ENCODE peak calls at places on chromosomes 1 and 21, in nine cellular contexts. V is glutamatergic neuron; H is ELR; W is AG08395; D is memory B cell; U is psoas muscle; E is H54; A is stimulated activated CD8-positive, alpha-beta memory T cell treated with anti-CD3 and anti-CD28 coated beads, Interleukin-7, amount 100 ng/mL, for 1 hour; J is NCI-H345. S is an unnamed sample.

GRCh38 chr1:109201123-109201703 is 12.5 kb upstream of the SARS1 start:
- DNase-seq in V (peak; percentile 37), H (peak; percentile 93), W (peak; percentile 86), D (no peak), U (peak; percentile 54), E (peak; percentile 70), A (no peak), J (peak; percentile 41), S (peak; percentile 33)

GRCh38 chr21:35779690-35780570 is 280.4 kb downstream of the SETD4 start:
- DNase-seq in V (no peak), H (peak; percentile 60), W (peak; percentile 82), D (no peak), U (no peak), E (peak; percentile 22), A (no peak), J (no peak), S (no peak)

GRCh38 chr1:242455052-242455361 is 69.5 kb downstream of the PLD5 start:
- DNase-seq in V (no peak), H (no peak), W (no peak), D (no peak), U (no peak), E (no peak), A (no peak), J (no peak), S (no peak)

GRCh38 chr21:45283611-45284455 is 3.9 kb downstream of the POFUT2 start:
- DNase-seq in V (no peak), H (no peak), W (no peak), D (no peak), U (peak; percentile 38), E (no peak), A (no peak), J (no peak), S (no peak)

GRCh38 chr1:65209005-65209885 is 61.2 kb downstream of the AK4 start:
- DNase-seq in V (no peak), H (peak; percentile 61), W (peak; percentile 82), D (no peak), U (no peak), E (peak; percentile 16), A (no peak), J (peak; percentile 31), S (peak; percentile 10)

GRCh38 chr1:203702130-203702577 is 62.8 kb upstream of the LAX1 start:
- DNase-seq in V (peak; percentile 79), H (peak; percentile 65), W (peak; percentile 67), D (peak; percentile 74), U (peak; percentile 62), E (peak; percentile 30), A (peak; percentile 51), J (peak; percentile 30), S (peak; percentile 79)

GRCh38 chr1:61782771-61783170 is 40.5 kb downstream of the PATJ start:
- DNase-seq in V (no peak), H (no peak), W (no peak), D (no peak), U (no peak), E (no peak), A (peak; percentile 19), J (no peak), S (no peak)

GRCh38 chr1:41954533-41954944 is 35.8 kb upstream of the HIVEP3 start:
- DNase-seq in V (no peak), H (peak; percentile 96), W (no peak), D (no peak), U (no peak), E (peak; percentile 45), A (no peak), J (no peak), S (no peak)

GRCh38 chr1:2787163-2787911 is 14.2 kb downstream of the TTC34 start:
- DNase-seq in V (no peak), H (no peak), W (no peak), D (no peak), U (peak; percentile 36), E (no peak), A (no peak), J (no peak), S (no peak)

GRCh38 chr21:36487641-36488307 is 7.9 kb upstream of the CLDN14 start:
- DNase-seq in V (no peak), H (peak; percentile 30), W (no peak), D (no peak), U (no peak), E (no peak), A (no peak), J (peak; percentile 74), S (no peak)

GRCh38 chr1:12539705-12540579 is 78.1 kb downstream of the DHRS3 start:
- DNase-seq in V (no peak), H (peak; percentile 79), W (peak; percentile 89), D (no peak), U (peak; percentile 92), E (peak; percentile 58), A (no peak), J (no peak), S (peak; percentile 86)

GRCh38 chr21:35051287-35051818 is 2.3 kb upstream of the RUNX1 start:
- DNase-seq in V (peak; percentile 74), H (peak; percentile 81), W (peak; percentile 79), D (peak; percentile 57), U (peak; percentile 94), E (peak; percentile 66), A (peak; percentile 61), J (no peak), S (peak; percentile 62)

GRCh38 chr1:21099034-21099868 is 77.4 kb downstream of the EIF4G3 start:
- DNase-seq in V (no peak), H (peak; percentile 75), W (no peak), D (no peak), U (no peak), E (no peak), A (no peak), J (no peak), S (no peak)

GRCh38 chr1:22530701-22531100 is 32.6 kb upstream of the EPHA8 start:
- DNase-seq in V (no peak), H (no peak), W (no peak), D (no peak), U (peak; percentile 7), E (no peak), A (no peak), J (no peak), S (no peak)

GRCh38 chr21:32861871-32862270 is 90.3 kb upstream of the PAXBP1 start:
- DNase-seq in V (no peak), H (no peak), W (peak; percentile 24), D (no peak), U (no peak), E (no peak), A (no peak), J (no peak), S (no peak)

GRCh38 chr1:25621876-25622275 is 5.3 kb downstream of the MAN1C1 start:
- DNase-seq in V (no peak), H (no peak), W (no peak), D (no peak), U (no peak), E (no peak), A (no peak), J (no peak), S (no peak)

GRCh38 chr1:55600243-55600642 is 385.1 kb upstream of the USP24 start:
- DNase-seq in V (no peak), H (no peak), W (no peak), D (no peak), U (no peak), E (no peak), A (no peak), J (no peak), S (no peak)

GRCh38 chr1:4796999-4797375 is 142.6 kb downstream of the AJAP1 start:
- DNase-seq in V (no peak), H (no peak), W (no peak), D (no peak), U (no peak), E (no peak), A (no peak), J (no peak), S (no peak)

GRCh38 chr21:38384675-38385074 is 113.6 kb downstream of the ERG start:
- DNase-seq in V (no peak), H (no peak), W (no peak), D (no peak), U (no peak), E (no peak), A (no peak), J (no peak), S (no peak)

GRCh38 chr1:234533975-234534876 is 55.2 kb upstream of the TARBP1 start:
- DNase-seq in V (no peak), H (no peak), W (peak; percentile 79), D (no peak), U (peak; percentile 94), E (no peak), A (no peak), J (peak; percentile 66), S (no peak)

GRCh38 chr1:151893176-151893924 is 16.0 kb downstream of the THEM4 start:
- DNase-seq in V (no peak), H (peak; percentile 52), W (peak; percentile 10), D (no peak), U (no peak), E (no peak), A (no peak), J (no peak), S (no peak)

GRCh38 chr21:25005388-25005787 is 601.9 kb downstream of the MRPL39 start:
- DNase-seq in V (no peak), H (peak; percentile 40), W (peak; percentile 2), D (no peak), U (no peak), E (no peak), A (no peak), J (no peak), S (no peak)

S was measured in nephron progenitor cell.